ENCODE peak calls at places on chromosome 13, in six cellular contexts. L is right atrium auricular region, V is adrenal gland, Q is upper lobe of right lung, B is AG04450, X is uterus. T is an unnamed sample.

GRCh38 chr13:62931901-62932883 is 1516.5 kb upstream of the PCDH20 start:
- DNase-seq in L (no peak), V (no peak), Q (no peak), B (peak), X (no peak), T (no peak)

GRCh38 chr13:47033216-47033615 is 136.4 kb upstream of the HTR2A start:
- DNase-seq in L (no peak), V (peak), Q (no peak), B (no peak), X (no peak), T (no peak)

GRCh38 chr13:71663431-71663830 is 203.6 kb downstream of the DACH1 start:
- DNase-seq in L (no peak), V (no peak), Q (no peak), B (no peak), X (no peak), T (no peak)

GRCh38 chr13:31653730-31654129 is 85.6 kb upstream of the RXFP2 start:
- DNase-seq in L (no peak), V (no peak), Q (no peak), B (no peak), X (no peak), T (no peak)

GRCh38 chr13:43475135-43475534 is 311.6 kb downstream of the ENOX1 start:
- DNase-seq in L (no peak), V (no peak), Q (no peak), B (no peak), X (no peak), T (no peak)

GRCh38 chr13:24890256-24890655 is 126.3 kb downstream of the RNF17 start:
- DNase-seq in L (no peak), V (no peak), Q (no peak), B (no peak), X (no peak), T (no peak)

GRCh38 chr13:28638756-28639155 is 20.2 kb upstream of the POMP start:
- DNase-seq in L (no peak), V (no peak), Q (no peak), B (no peak), X (no peak), T (no peak)

GRCh38 chr13:31686660-31687430 is 52.5 kb upstream of the RXFP2 start:
- DNase-seq in L (no peak), V (no peak), Q (no peak), B (no peak), X (no peak), T (no peak)

GRCh38 chr13:73467103-73467502 is 408.3 kb downstream of the KLF5 start:
- DNase-seq in L (no peak), V (no peak), Q (no peak), B (no peak), X (no peak), T (no peak)

GRCh38 chr13:33547035-33547434 is 261.5 kb upstream of the STARD13 start:
- DNase-seq in L (no peak), V (no peak), Q (no peak), B (no peak), X (no peak), T (no peak)

GRCh38 chr13:78759704-78760103 is 100.7 kb upstream of the OBI1 start:
- DNase-seq in L (no peak), V (no peak), Q (no peak), B (no peak), X (no peak), T (no peak)

GRCh38 chr13:109274188-109274821 is 512.1 kb downstream of the IRS2 start:
- DNase-seq in L (no peak), V (peak), Q (no peak), B (peak), X (no peak), T (no peak)

GRCh38 chr13:91534996-91535395 is 136.6 kb downstream of the GPC5 start:
- DNase-seq in L (no peak), V (no peak), Q (no peak), B (no peak), X (no peak), T (no peak)

GRCh38 chr13:30346159-30346788 is 38.9 kb upstream of the KATNAL1 start:
- DNase-seq in L (no peak), V (no peak), Q (no peak), B (no peak), X (no peak), T (no peak)

GRCh38 chr13:77353980-77354379 is 27.1 kb upstream of the MYCBP2 start:
- DNase-seq in L (no peak), V (no peak), Q (no peak), B (no peak), X (no peak), T (no peak)

GRCh38 chr13:60431108-60431700 is 34.2 kb downstream of the TDRD3 start:
- DNase-seq in L (no peak), V (no peak), Q (no peak), B (peak), X (no peak), T (no peak)

GRCh38 chr13:95378603-95379002 is 77.4 kb upstream of the ABCC4 start:
- DNase-seq in L (no peak), V (no peak), Q (no peak), B (no peak), X (no peak), T (no peak)

GRCh38 chr13:83620535-83621220 is 261.6 kb downstream of the SLITRK1 start:
- DNase-seq in L (no peak), V (no peak), Q (no peak), B (peak), X (no peak), T (no peak)

DNA sequence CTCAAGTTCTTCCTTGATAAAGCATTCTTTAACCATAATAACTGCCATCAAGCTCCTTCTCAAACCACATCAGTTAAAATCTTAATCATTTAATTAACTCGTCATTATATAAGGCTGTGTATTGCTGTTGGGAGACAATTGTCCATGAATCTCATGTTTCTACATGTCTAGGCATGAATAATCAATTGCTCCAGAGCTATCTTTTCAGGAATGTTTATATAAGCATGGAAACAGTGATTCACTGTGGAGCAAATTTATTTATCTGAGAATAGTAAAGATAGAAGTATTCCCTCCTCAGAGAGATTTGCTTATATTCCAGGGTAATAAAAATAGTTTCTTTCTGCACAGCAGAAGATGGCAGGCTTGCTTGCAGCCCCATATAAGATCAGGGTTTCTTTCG is 71.1 kb downstream of the CBY2 start:
- DNase-seq in L (no peak), V (no peak), Q (no peak), B (peak), X (no peak), T (no peak)
- H3K27ac ChIP-seq in L (no peak), V (no peak), Q (no peak), B (no peak), X (no peak), T (no peak)

GRCh38 chr13:44759723-44760360 is 183.7 kb upstream of the TSC22D1 start:
- DNase-seq in L (no peak), V (no peak), Q (peak), B (no peak), X (no peak), T (no peak)
- H3K27ac ChIP-seq in L (no peak), V (no peak), Q (no peak), B (peak), X (no peak), T (no peak)

GRCh38 chr13:114065926-114066774 is 66.3 kb downstream of the RASA3 start:
- DNase-seq in L (no peak), V (no peak), Q (peak), B (no peak), X (no peak), T (no peak)
- H3K27ac ChIP-seq in L (peak), V (peak), Q (peak), B (peak), X (peak), T (peak)

DNA sequence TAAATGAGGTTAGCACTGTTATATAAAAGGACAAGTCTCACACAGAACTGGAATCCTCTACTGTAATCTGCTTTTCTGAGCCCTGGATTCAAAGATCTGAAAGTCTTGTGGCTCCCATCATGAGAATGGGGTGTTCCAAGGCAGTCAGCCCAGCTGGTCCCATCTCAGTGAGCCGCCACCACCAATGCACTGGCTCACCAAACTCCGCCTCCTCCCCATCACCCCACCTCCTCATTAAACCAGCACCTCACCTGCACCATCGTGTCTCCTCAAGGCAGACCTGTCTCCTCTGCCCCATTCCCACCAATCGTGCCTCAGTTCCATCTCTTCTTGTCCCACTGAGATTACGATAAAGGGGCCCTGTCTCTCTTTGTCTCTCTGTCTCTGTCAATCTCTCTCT is 166.7 kb downstream of the USP12 start:
- DNase-seq in L (no peak), V (no peak), Q (no peak), B (no peak), X (no peak), T (no peak)
- H3K27ac ChIP-seq in L (no peak), V (no peak), Q (no peak), B (no peak), X (no peak), T (peak)

GRCh38 chr13:113422790-113423189 is 30.5 kb downstream of the ADPRHL1 start:
- DNase-seq in L (no peak), V (no peak), Q (peak), B (no peak), X (no peak), T (no peak)
- H3K27ac ChIP-seq in L (no peak), V (no peak), Q (no peak), B (no peak), X (no peak), T (no peak)